ENCODE peak calls at places on chromosomes 4 and X, in seven cellular contexts. Y is esophagus squamous epithelium, M is tibial nerve, W is SK-N-SH, B is GM23338, P is upper lobe of left lung, K is cardiac muscle cell. D is an unnamed sample.

GRCh38 chr4:127240721-127241120 is 392.0 kb upstream of the INTU start:
- DNase-seq in Y (no peak), M (no peak), W (no peak), B (no peak), P (no peak), K (no peak), D (no peak)

GRCh38 chr4:168832746-168833575 is 177.1 kb downstream of the CBR4 start:
- DNase-seq in Y (no peak), M (peak; percentile 42), W (peak; percentile 84), B (peak; percentile 78), P (no peak), K (peak; percentile 57), D (peak; percentile 51)

GRCh38 chr4:105613326-105613725 is 60.9 kb downstream of the ARHGEF38 start:
- DNase-seq in Y (no peak), M (no peak), W (no peak), B (no peak), P (peak; percentile 27), K (no peak), D (no peak)

GRCh38 chr4:86155766-86156165 is 204.1 kb downstream of the MAPK10 start:
- DNase-seq in Y (no peak), M (no peak), W (no peak), B (no peak), P (no peak), K (no peak), D (no peak)

GRCh38 chrX:137855490-137855889 is 289.6 kb downstream of the ZIC3 start:
- DNase-seq in Y (no peak), M (no peak), W (no peak), B (no peak), P (no peak), K (no peak), D (no peak)

GRCh38 chr4:112592717-112593116 is 44.0 kb downstream of the ZGRF1 start:
- DNase-seq in Y (no peak), M (no peak), W (no peak), B (no peak), P (no peak), K (no peak), D (no peak)

GRCh38 chr4:3637326-3638016 is 105.2 kb upstream of the LRPAP1 start:
- DNase-seq in Y (no peak), M (no peak), W (no peak), B (no peak), P (no peak), K (no peak), D (no peak)

GRCh38 chr4:83905952-83906351 is 370.0 kb downstream of the GPAT3 start:
- DNase-seq in Y (no peak), M (no peak), W (no peak), B (peak; percentile 74), P (no peak), K (peak; percentile 13), D (no peak)

GRCh38 chr4:100581337-100581736 is 63.5 kb upstream of the EMCN start:
- DNase-seq in Y (no peak), M (no peak), W (no peak), B (no peak), P (no peak), K (no peak), D (no peak)

GRCh38 chrX:56726609-56727008 is 2.4 kb upstream of the NBDY start:
- DNase-seq in Y (no peak), M (peak; percentile 7), W (peak; percentile 19), B (peak; percentile 60), P (no peak), K (peak; percentile 46), D (no peak)

GRCh38 chr4:122252584-122252983 is 100.5 kb downstream of the BLTP1 start:
- DNase-seq in Y (no peak), M (no peak), W (no peak), B (no peak), P (no peak), K (no peak), D (no peak)

GRCh38 chrX:17078031-17078730 is 131.7 kb downstream of the REPS2 start:
- DNase-seq in Y (no peak), M (no peak), W (no peak), B (no peak), P (no peak), K (no peak), D (no peak)

GRCh38 chrX:15465896-15466651 is 27.1 kb downstream of the PIR start:
- DNase-seq in Y (no peak), M (no peak), W (no peak), B (peak; percentile 52), P (no peak), K (peak; percentile 5), D (no peak)

GRCh38 chrX:12996934-12997435 is 22.1 kb downstream of the TMSB4X start:
- DNase-seq in Y (no peak), M (no peak), W (no peak), B (no peak), P (no peak), K (no peak), D (no peak)

GRCh38 chrX:13000311-13000811 is 25.5 kb downstream of the TMSB4X start:
- DNase-seq in Y (no peak), M (no peak), W (no peak), B (no peak), P (peak; percentile 56), K (no peak), D (no peak)

GRCh38 chrX:12997898-12998687 is 23.2 kb downstream of the TMSB4X start:
- DNase-seq in Y (no peak), M (no peak), W (no peak), B (no peak), P (no peak), K (no peak), D (peak; percentile 31)

GRCh38 chrX:13001097-13001496 is 26.2 kb downstream of the TMSB4X start:
- DNase-seq in Y (no peak), M (no peak), W (no peak), B (no peak), P (no peak), K (no peak), D (no peak)

GRCh38 chrX:12999422-12999821 is 24.5 kb downstream of the TMSB4X start:
- DNase-seq in Y (no peak), M (no peak), W (no peak), B (peak; percentile 28), P (no peak), K (no peak), D (no peak)
- H3K27ac ChIP-seq in Y (no peak overlapping the region), M (no peak overlapping the region), W (peak overlapping the region; percentile 34), B (peak overlapping the region; percentile 63), P (peak overlapping the region; percentile 43), K (no peak overlapping the region), D (peak overlapping the region; percentile 73)

DNA sequence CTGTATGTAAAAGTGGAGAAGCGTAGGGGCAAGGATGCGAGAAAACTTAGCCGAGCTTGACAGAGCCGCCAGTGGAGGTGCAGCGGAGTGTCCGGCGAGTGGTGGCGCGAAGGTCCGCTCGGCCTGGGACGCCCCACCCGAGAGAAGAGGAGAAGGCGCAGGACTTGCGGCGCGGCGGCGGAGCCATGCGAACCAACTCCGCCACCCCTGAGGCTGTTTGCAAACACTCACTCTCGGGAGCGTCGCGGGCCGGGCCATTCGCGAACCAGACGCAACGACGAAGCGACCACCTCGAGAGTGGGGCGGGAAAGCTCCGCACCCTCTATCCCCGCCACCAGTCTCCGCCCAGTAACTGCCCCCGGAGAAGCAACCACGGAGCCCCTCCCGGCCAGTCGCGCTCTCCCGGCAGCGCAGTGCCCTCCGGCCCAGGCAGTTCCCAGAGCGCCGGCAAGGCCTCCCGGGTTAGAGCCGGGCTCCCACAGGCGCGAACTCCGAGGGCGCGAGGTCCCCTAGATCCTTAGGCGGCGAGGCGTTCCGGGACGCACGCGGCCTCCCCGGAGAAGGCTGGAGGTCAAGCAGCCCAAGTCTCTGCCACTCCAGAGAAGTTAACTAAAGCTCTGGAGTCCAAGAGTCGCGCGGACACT is 2.2 kb upstream of the MAB21L2 start:
- DNase-seq in Y (no peak), M (no peak), W (peak; percentile 57), B (peak; percentile 50), P (no peak), K (peak; percentile 65), D (no peak)
- H3K4me3 ChIP-seq in Y (peak overlapping the region; percentile 41), M (peak overlapping the region; percentile 35), W (peak overlapping the region; percentile 63), B (peak overlapping the region; percentile 67), P (peak overlapping the region; percentile 50), K (peak overlapping the region; percentile 21), D (peak overlapping the region; percentile 48)

GRCh38 chr4:136750898-136751297 is 781.4 kb downstream of the PCDH18 start:
- DNase-seq in Y (no peak), M (no peak), W (no peak), B (no peak), P (no peak), K (no peak), D (no peak)
- TF ChIP-seq CTCF in Y (no peak), M (no peak), W (no peak), B (no peak), P (no peak), K (no peak), D (no peak)

GRCh38 chrX:77442728-77443127 is 4.5 kb upstream of the FGF16 start:
- DNase-seq in Y (no peak), M (no peak), W (no peak), B (no peak), P (no peak), K (no peak), D (no peak)
- H3K27ac ChIP-seq in Y (no peak overlapping the region), M (no peak overlapping the region), W (no peak overlapping the region), B (no peak overlapping the region), P (no peak overlapping the region), K (no peak overlapping the region), D (no peak overlapping the region)

DNA sequence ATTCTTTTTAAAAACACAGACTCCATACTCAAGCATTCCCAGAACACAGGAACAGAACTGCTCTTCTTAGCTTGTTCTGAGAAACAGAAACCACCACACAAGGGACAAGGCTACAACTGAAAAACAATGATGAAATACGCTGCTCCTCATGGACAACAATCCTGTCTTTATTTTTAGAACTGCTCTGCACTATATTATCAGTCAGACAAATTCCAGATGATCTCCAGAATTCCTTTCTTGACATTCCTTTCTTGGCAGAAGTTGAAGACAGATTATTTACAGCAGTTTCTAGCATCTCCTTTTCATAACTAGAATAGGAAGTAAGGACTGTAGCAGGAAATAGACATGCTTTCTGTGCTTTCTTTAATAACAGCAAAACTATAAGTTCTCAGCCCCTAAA is 36.1 kb downstream of the ANTXR2 start:
- DNase-seq in Y (no peak), M (no peak), W (no peak), B (no peak), P (no peak), K (peak; percentile 66), D (no peak)
- H3K4me3 ChIP-seq in Y (no peak overlapping the region), M (peak overlapping the region; percentile 26), W (no peak overlapping the region), B (no peak overlapping the region), P (no peak overlapping the region), K (no peak overlapping the region), D (no peak overlapping the region)

DNA sequence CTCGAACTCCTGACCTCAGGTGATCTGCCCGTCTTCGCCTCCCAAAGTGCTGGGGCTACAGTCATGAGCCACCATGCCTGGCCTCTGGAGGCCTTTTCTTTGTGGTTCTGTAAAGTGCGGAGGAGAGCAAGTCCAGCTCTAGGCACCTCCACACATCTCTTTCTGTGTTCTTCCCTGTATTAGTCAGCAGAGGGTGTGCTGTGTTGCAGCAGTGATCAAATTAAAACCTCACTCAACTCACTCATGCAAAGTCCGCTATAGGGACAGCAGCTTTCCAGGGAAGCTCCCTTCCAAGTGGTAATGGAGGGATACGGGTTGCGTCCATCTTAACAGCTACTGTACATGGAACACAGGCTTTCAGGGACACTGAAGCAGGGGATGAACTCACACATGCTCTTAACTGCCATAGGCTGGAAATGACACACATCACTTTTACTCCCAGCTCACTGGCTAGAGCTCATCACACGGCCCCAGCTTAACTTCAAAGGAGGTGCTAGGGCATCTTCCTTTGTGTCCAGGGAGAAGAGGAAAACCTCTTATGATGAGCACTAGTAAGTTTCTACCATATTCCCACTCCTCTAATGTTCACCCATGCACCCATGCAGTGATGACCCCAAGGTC is 36.0 kb upstream of the CCNG2 start:
- DNase-seq in Y (no peak), M (no peak), W (no peak), B (peak; percentile 46), P (no peak), K (no peak), D (no peak)
- TF ChIP-seq CTCF in Y (no peak), M (no peak), W (no peak), B (peak; percentile 32), P (no peak), K (no peak), D (no peak)

GRCh38 chrX:11296051-11296450 is 2.8 kb downstream of the AMELX start:
- DNase-seq in Y (no peak), M (no peak), W (no peak), B (no peak), P (no peak), K (no peak), D (no peak)
- H3K27ac ChIP-seq in Y (no peak overlapping the region), M (no peak overlapping the region), W (no peak overlapping the region), B (no peak overlapping the region), P (no peak overlapping the region), K (no peak overlapping the region), D (no peak overlapping the region)

D was measured in dorsolateral prefrontal cortex.